ENCODE peak calls at places on chromosomes 1 and 21, in ten cellular contexts. U is upper lobe of left lung, R is NB4, C is IMR-90, G is sigmoid colon, T is ovary, Q is HCT116, L is body of pancreas, X is uterus, S is lower leg skin. J is an unnamed sample.

GRCh38 chr1:72202761-72203160 is 79.6 kb downstream of the NEGR1 start:
- DNase-seq in U (no peak), R (no peak), C (peak; percentile 45), G (no peak), T (no peak), Q (no peak), L (no peak), X (no peak), S (no peak), J (no peak)

GRCh38 chr1:186722711-186723309 is 42.6 kb upstream of the PTGS2 start:
- DNase-seq in U (no peak), R (peak; percentile 49), C (peak; percentile 52), G (no peak), T (no peak), Q (peak; percentile 51), L (no peak), X (peak; percentile 18), S (no peak), J (no peak)

GRCh38 chr1:118783095-118783758 is 204.9 kb downstream of the TBX15 start:
- DNase-seq in U (no peak), R (no peak), C (no peak), G (no peak), T (no peak), Q (no peak), L (no peak), X (no peak), S (no peak), J (no peak)

GRCh38 chr1:99496067-99496466 is 149.8 kb upstream of the PALMD start:
- DNase-seq in U (no peak), R (no peak), C (no peak), G (no peak), T (no peak), Q (no peak), L (no peak), X (no peak), S (no peak), J (no peak)

GRCh38 chr1:28322209-28322608 is 6.6 kb upstream of the MED18 start:
- DNase-seq in U (no peak), R (no peak), C (no peak), G (no peak), T (no peak), Q (no peak), L (peak; percentile 76), X (no peak), S (no peak), J (no peak)

GRCh38 chr1:59193443-59194093 is 103.3 kb upstream of the FGGY start:
- DNase-seq in U (no peak), R (no peak), C (no peak), G (no peak), T (no peak), Q (no peak), L (no peak), X (no peak), S (no peak), J (no peak)

GRCh38 chr1:187692799-187693198 is 864.0 kb downstream of the PLA2G4A start:
- DNase-seq in U (no peak), R (no peak), C (no peak), G (no peak), T (no peak), Q (no peak), L (peak; percentile 35), X (no peak), S (no peak), J (no peak)

GRCh38 chr21:40215941-40216340 is 348.7 kb downstream of the PCP4 start:
- DNase-seq in U (no peak), R (no peak), C (no peak), G (no peak), T (no peak), Q (no peak), L (no peak), X (no peak), S (no peak), J (no peak)

DNA sequence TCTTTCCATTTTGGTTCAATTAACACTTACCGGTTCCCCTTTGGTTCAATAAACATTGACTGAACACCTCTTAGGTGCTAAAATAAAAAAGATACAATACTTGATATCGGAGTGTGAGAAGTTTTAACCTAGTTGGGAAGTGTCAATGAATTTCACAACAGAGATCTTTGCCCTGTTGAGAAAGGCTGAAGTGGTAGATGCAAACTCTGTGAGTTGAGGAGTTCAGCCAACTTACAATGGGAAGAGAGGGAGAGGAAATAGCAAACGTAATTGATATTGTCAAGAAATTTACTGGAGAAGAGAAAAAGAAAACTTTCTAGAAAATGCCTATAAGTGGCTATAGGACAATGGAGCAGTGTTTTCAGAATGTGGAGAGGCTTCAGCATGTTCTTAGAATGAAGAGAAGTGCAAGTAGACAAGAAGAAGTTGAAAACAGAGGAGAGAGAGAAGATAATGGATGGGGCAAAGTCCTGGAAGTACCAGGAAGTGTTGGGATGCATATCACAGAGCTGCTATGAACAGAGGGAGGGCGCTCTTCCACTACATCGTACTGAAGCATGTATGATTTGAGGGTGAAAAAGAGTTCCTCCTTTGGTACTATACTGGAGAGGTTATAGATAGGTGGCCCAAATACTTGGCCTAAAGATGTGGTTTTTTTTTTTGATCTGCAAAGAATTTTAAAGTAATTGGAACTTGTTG is 48.9 kb downstream of the MEF2D start:
- DNase-seq in U (no peak), R (no peak), C (no peak), G (no peak), T (no peak), Q (no peak), L (no peak), X (no peak), S (no peak), J (no peak)
- TF ChIP-seq CTCF in U (no peak), R (no peak), C (no peak), G (no peak), T (no peak), Q (peak; percentile 10), L (no peak), X (no peak), S (no peak), J (no peak)

DNA sequence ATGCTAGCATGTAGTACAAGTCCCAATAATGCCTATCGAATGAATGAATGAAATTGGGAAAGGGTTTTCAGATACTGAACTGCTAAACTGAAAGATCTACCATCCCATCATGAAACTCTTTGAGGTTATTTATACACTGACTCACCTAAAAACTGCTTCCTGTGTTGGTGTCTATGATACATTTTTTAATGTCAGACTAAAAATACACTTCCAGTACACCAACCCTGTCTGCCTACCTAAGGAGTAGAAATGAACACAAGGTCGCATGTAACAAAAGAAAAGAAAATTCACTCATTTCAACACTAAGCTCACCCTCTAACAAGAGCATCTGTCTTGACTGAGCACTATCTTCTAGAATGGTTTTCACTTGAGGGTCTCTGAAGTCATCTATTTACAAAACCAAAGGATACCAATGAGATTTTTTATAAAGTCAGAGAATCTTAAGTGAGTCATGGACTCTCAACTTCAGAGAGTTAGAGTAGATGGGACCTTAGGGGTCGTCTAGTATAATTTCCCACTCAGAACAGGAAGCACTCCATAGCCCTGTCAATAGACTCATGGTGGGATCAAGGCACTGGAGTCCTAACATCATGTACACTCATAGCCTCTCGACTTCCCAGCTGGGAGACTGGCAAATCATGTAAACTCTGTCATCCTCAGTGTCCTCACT is 53.4 kb downstream of the WLS start:
- DNase-seq in U (no peak), R (no peak), C (peak; percentile 68), G (no peak), T (no peak), Q (no peak), L (no peak), X (no peak), S (no peak), J (no peak)
- TF ChIP-seq POLR2A in U (no peak), R (no peak), C (no peak), G (no peak), T (no peak), Q (no peak), L (no peak), X (no peak), S (no peak), J (no peak)

GRCh38 chr21:44011774-44012473 is at the start of gene TRAPPC10:
- DNase-seq in U (peak; percentile 97), R (peak; percentile 90), C (peak; percentile 80), G (peak; percentile 92), T (peak; percentile 90), Q (peak; percentile 62), L (peak; percentile 86), X (peak; percentile 75), S (peak; percentile 95), J (peak; percentile 92)

GRCh38 chr21:44012474-44013379 is 618 bp downstream of the TRAPPC10 start:
- DNase-seq in U (peak; percentile 95), R (peak; percentile 89), C (peak; percentile 13), G (peak; percentile 74), T (peak; percentile 74), Q (no peak), L (peak; percentile 56), X (peak; percentile 41), S (peak; percentile 92), J (peak; percentile 79)

GRCh38 chr21:44010429-44010828 is 1.7 kb upstream of the TRAPPC10 start:
- DNase-seq in U (no peak), R (peak; percentile 66), C (no peak), G (no peak), T (peak; percentile 40), Q (no peak), L (no peak), X (no peak), S (no peak), J (no peak)

GRCh38 chr21:44011123-44011773 is 861 bp upstream of the TRAPPC10 start:
- DNase-seq in U (no peak), R (no peak), C (no peak), G (no peak), T (no peak), Q (no peak), L (no peak), X (peak; percentile 42), S (no peak), J (peak; percentile 68)

DNA sequence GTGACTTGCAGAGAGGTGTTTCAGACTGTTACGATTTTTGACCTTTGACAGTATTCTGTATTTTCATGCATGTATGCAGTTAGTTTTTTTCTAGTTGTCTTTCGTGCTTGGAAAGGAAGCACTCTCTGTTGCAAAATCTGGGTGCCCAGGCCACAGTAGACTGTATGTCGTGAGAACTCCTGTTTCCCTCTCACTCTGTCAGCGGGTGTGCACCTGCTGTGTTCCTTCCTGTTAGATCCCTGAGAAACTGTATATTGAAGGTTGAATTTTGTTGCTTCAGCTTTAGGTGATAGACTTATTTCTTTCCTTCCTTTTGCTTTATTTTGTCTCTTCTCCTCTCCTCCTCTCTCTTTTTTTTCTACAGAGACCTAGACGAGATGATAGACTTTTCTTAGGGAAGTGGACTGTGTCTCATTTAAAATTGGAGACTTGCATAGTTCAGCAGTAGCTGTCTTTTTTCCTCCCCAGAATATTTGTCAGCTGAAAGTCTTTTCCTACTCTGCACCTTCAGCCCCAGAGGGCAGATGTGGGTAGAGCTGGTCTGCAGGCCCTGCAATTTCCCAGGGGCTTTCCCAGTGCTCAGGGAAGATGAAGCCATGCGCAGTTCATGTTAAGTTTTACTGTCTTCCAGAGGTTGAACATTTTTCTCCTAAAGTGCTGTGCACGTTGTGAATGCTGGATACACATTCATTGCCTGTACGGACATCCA is 1.4 kb downstream of the TRAPPC10 start:
- DNase-seq in U (no peak), R (peak; percentile 83), C (peak; percentile 4), G (no peak), T (no peak), Q (no peak), L (no peak), X (no peak), S (no peak), J (no peak)
- TF ChIP-seq CTCF in U (no peak), R (no peak), C (no peak), G (no peak), T (no peak), Q (no peak), L (no peak), X (no peak), S (no peak), J (no peak)

DNA sequence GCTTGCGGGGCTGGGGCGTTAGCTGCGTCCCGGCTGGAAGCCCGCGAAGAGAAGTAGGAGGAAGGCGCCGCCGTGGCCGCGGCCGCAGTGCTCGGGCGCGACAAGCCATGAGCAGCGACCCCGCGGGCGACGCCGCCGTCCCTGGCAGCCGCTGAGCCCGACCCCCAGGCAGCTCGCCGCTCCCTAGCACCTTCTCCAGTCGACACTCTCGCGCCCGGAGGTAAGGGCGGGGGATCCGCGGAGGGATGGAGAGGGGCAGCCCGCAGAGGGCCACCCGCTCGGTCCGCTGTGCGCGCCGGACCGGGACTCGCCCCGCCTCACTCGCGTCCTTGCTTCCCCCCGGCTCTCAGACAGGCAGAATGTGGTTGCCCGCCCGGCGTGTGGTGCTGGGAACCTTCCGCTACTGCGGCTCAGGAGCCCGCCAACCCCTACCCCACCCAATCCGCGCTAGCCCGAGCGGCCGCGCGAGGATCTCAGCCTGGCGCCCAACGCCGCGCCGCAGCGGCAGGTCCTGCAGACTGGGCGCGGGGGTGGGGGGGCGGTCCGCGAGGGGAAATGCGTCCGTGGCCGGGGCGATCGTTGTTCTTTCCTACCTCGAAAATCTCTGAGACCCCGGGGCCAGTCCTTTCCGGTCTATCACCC is at the start of gene LRRC8C:
- DNase-seq in U (peak; percentile 92), R (peak; percentile 81), C (peak; percentile 48), G (peak; percentile 71), T (peak; percentile 73), Q (peak; percentile 10), L (peak; percentile 49), X (peak; percentile 53), S (peak; percentile 90), J (peak; percentile 81)
- TF ChIP-seq POLR2A in U (peak; percentile 26), R (peak; percentile 1), C (peak; percentile 55), G (no peak), T (no peak), Q (peak; percentile 68), L (no peak), X (no peak), S (no peak), J (no peak)